ENCODE peak calls at places on chromosomes 11 and 22, in six cellular contexts. A is foreskin fibroblast, T is HFF-Myc, C is AG10803, Q is DMS153, U is AG04450. F is an unnamed sample.

GRCh38 chr11:116871248-116871647 is 33.8 kb upstream of the APOA1 start:
- DNase-seq in A (peak), T (peak), C (peak), Q (no peak), U (no peak), F (peak)

GRCh38 chr11:128334311-128335044 is 252.9 kb downstream of the ETS1 start:
- DNase-seq in A (no peak), T (no peak), C (no peak), Q (peak), U (no peak), F (no peak)

GRCh38 chr11:127073621-127074020 is 73.1 kb upstream of the KIRREL3 start:
- DNase-seq in Q (no peak), T (no peak), C (no peak), A (no peak), U (no peak), F (no peak)

GRCh38 chr11:16912607-16913006 is 101.6 kb downstream of the PLEKHA7 start:
- DNase-seq in Q (peak), U (no peak), A (no peak), T (no peak), C (no peak), F (no peak)

GRCh38 chr11:66111158-66111557 is 41.1 kb downstream of the PACS1 start:
- DNase-seq in T (no peak), A (no peak), U (no peak), C (no peak), Q (no peak), F (no peak)

GRCh38 chr22:43185860-43186261 is 1.1 kb downstream of the TTLL12 start:
- DNase-seq in Q (no peak), U (no peak), C (peak), A (peak), T (no peak), F (no peak)

GRCh38 chr22:39453765-39454378 is 2.9 kb upstream of the MGAT3 start:
- DNase-seq in T (no peak), U (no peak), C (no peak), Q (no peak), A (no peak), F (no peak)

GRCh38 chr11:93727985-93728791 is 13.1 kb downstream of the TAF1D start:
- DNase-seq in A (peak), U (no peak), T (no peak), Q (no peak), C (peak), F (no peak)

GRCh38 chr11:38791346-38791961 is 2193.4 kb upstream of the RAG2 start:
- DNase-seq in U (peak), T (peak), Q (peak), A (peak), C (peak), F (peak)

GRCh38 chr11:68691402-68691784 is 7.0 kb downstream of the GAL start:
- DNase-seq in T (no peak), A (no peak), Q (no peak), U (no peak), C (no peak), F (no peak)

GRCh38 chr11:122253541-122254317 is 137.7 kb upstream of the BLID start:
- DNase-seq in Q (no peak), T (no peak), A (no peak), U (no peak), C (peak), F (no peak)

GRCh38 chr11:64438986-64439771 is 80.2 kb downstream of the RPS6KA4 start:
- DNase-seq in Q (no peak), U (no peak), T (no peak), C (no peak), A (no peak), F (no peak)

GRCh38 chr11:8031248-8032115 is 44.3 kb downstream of the EIF3F start:
- DNase-seq in Q (no peak), T (no peak), U (no peak), C (no peak), A (no peak), F (no peak)

GRCh38 chr11:121696947-121697346 is 244.2 kb upstream of the SORL1-AS1 start:
- DNase-seq in U (no peak), C (no peak), A (no peak), Q (no peak), T (no peak), F (no peak)

F was measured in H54.